ENCODE peak calls at places on chromosomes 1 and 21, in four cellular contexts. Q, M, S and X are unnamed samples.

GRCh38 chr1:153866045-153866850 is 56.5 kb downstream of the GATAD2B start:
- DNase-seq in M (no peak), Q (no peak), S (peak; percentile 26), X (no peak)

GRCh38 chr1:178137238-178137637 is 43.3 kb downstream of the RASAL2 start:
- DNase-seq in S (no peak), Q (no peak), M (no peak), X (no peak)

GRCh38 chr1:60833173-60833572 is 249.2 kb upstream of the NFIA start:
- DNase-seq in S (no peak), Q (no peak), M (no peak), X (no peak)

GRCh38 chr1:202264300-202265075 is 70.9 kb downstream of the LGR6 start:
- DNase-seq in S (no peak), M (no peak), Q (no peak), X (no peak)

GRCh38 chr1:201022824-201023516 is 544 bp downstream of the KIF21B start:
- DNase-seq in Q (no peak), M (no peak), S (no peak), X (peak; percentile 64)

GRCh38 chr1:99548924-99549605 is 96.8 kb upstream of the PALMD start:
- DNase-seq in Q (peak; percentile 17), S (no peak), M (no peak), X (no peak)

GRCh38 chr21:33817136-33817535 is 98.5 kb downstream of the ATP5PO start:
- DNase-seq in Q (no peak), S (no peak), M (no peak), X (no peak)

GRCh38 chr1:92365378-92366044 is 66.7 kb downstream of the RPAP2 start:
- DNase-seq in S (no peak), M (peak; percentile 16), Q (no peak), X (no peak)

GRCh38 chr1:206133751-206134371 is 16.7 kb upstream of the AVPR1B start:
- DNase-seq in S (no peak), Q (no peak), M (no peak), X (no peak)

GRCh38 chr1:59243544-59243943 is 53.4 kb upstream of the FGGY start:
- DNase-seq in M (no peak), S (no peak), Q (no peak), X (no peak)

GRCh38 chr1:17185485-17185860 is 19.5 kb upstream of the PADI1 start:
- DNase-seq in Q (no peak), M (no peak), S (no peak), X (no peak)

GRCh38 chr1:21121764-21122471 is 54.8 kb downstream of the EIF4G3 start:
- DNase-seq in Q (no peak), M (no peak), S (peak; percentile 39), X (no peak)

GRCh38 chr1:64194168-64195088 is 9.0 kb upstream of the UBE2U start:
- DNase-seq in Q (no peak), M (no peak), S (no peak), X (no peak)

GRCh38 chr1:201693887-201694614 is 134.9 kb upstream of the IPO9 start:
- DNase-seq in Q (no peak), M (no peak), S (no peak), X (peak; percentile 86)

GRCh38 chr1:34851431-34852105 is 8.0 kb downstream of the SMIM12 start:
- DNase-seq in M (no peak), S (no peak), Q (peak; percentile 68), X (no peak)

GRCh38 chr1:182095946-182096345 is 34.4 kb upstream of the ZNF648 start:
- DNase-seq in Q (no peak), S (no peak), M (no peak), X (no peak)

GRCh38 chr1:205423814-205424399 is 2.1 kb upstream of the LEMD1 start:
- DNase-seq in M (no peak), S (no peak), Q (no peak), X (no peak)

GRCh38 chr1:153277852-153278251 is 18.4 kb downstream of the LORICRIN start:
- DNase-seq in Q (no peak), M (peak; percentile 67), S (no peak), X (no peak)

GRCh38 chr1:241645199-241645598 is 5.0 kb upstream of the CHML start:
- DNase-seq in Q (no peak), M (no peak), S (no peak), X (no peak)

GRCh38 chr1:6180578-6181311 is 624 bp upstream of the CHD5 start:
- DNase-seq in S (no peak), Q (no peak), M (peak; percentile 61), X (no peak)

GRCh38 chr1:63622847-63623566 is 29.8 kb downstream of the PGM1 start:
- DNase-seq in M (no peak), Q (no peak), S (no peak), X (no peak)

GRCh38 chr1:89312572-89312971 is 39.9 kb upstream of the GBP5 start:
- DNase-seq in M (no peak), Q (no peak), S (no peak), X (no peak)

GRCh38 chr1:68232354-68233148 is at the start of gene WLS:
- DNase-seq in M (no peak), S (peak; percentile 60), Q (peak; percentile 82), X (peak; percentile 72)

GRCh38 chr1:94237291-94238226 is at the start of gene ARHGAP29:
- DNase-seq in Q (peak; percentile 89), M (peak; percentile 85), S (no peak), X (peak; percentile 92)

GRCh38 chr1:25468037-25468436 is 37.3 kb downstream of the MACO1 start:
- DNase-seq in Q (no peak), S (no peak), M (no peak), X (no peak)

GRCh38 chr1:23168079-23168461 is 586 bp downstream of the LUZP1 start:
- DNase-seq in Q (peak; percentile 41), S (no peak), M (peak; percentile 79), X (peak; percentile 41)

GRCh38 chr21:36695671-36696389 is 3.1 kb upstream of the SIM2 start:
- DNase-seq in Q (no peak), S (no peak), M (peak; percentile 28), X (peak; percentile 63)

GRCh38 chr1:62794047-62794446 is 10.1 kb downstream of the ATG4C start:
- DNase-seq in M (no peak), S (no peak), Q (no peak), X (no peak)

GRCh38 chr1:108830119-108831008 is 26.5 kb downstream of the AKNAD1 start:
- DNase-seq in M (no peak), Q (peak; percentile 83), S (peak; percentile 89), X (peak; percentile 18)

GRCh38 chr1:183245366-183245765 is 59.3 kb downstream of the LAMC2 start:
- DNase-seq in Q (no peak), S (no peak), M (no peak), X (no peak)

DNA sequence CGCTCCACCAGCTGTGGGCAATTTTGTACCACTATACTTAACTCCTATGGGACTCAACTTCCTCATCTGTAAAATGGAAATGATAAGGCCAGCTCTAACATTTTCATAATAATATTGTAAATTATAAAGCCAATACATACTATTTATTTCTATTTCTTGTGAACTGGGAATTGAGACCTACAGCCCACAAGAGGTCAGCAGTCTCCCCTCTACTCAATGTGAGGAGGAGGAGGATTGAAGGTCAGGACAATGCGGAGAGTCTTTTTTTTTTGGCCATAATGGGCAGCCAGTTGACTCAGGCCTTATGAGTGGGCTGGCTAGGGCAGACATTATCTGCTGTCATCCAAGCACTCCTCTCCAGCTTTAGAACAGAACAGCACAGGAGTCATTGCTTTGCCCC is 90.5 kb downstream of the NUF2 start:
- DNase-seq in S (no peak), Q (no peak), M (no peak), X (no peak)
- TF ChIP-seq CTCF in S (no peak), Q (no peak), M (no peak), X (no peak)

GRCh38 chr1:10764296-10764798 is 32.1 kb downstream of the CASZ1 start:
- DNase-seq in M (no peak), Q (no peak), S (no peak), X (no peak)

GRCh38 chr1:10765734-10766478 is 30.5 kb downstream of the CASZ1 start:
- DNase-seq in M (no peak), S (no peak), Q (no peak), X (no peak)

GRCh38 chr1:10762875-10763274 is 33.6 kb downstream of the CASZ1 start:
- DNase-seq in Q (no peak), M (no peak), S (no peak), X (no peak)

GRCh38 chr1:10767282-10767681 is 29.2 kb downstream of the CASZ1 start:
- DNase-seq in S (no peak), Q (no peak), M (no peak), X (peak; percentile 43)

GRCh38 chr1:10765304-10765703 is 31.1 kb downstream of the CASZ1 start:
- DNase-seq in M (no peak), S (no peak), Q (no peak), X (no peak)
- TF ChIP-seq CTCF in M (no peak), S (no peak), Q (no peak), X (no peak)

DNA sequence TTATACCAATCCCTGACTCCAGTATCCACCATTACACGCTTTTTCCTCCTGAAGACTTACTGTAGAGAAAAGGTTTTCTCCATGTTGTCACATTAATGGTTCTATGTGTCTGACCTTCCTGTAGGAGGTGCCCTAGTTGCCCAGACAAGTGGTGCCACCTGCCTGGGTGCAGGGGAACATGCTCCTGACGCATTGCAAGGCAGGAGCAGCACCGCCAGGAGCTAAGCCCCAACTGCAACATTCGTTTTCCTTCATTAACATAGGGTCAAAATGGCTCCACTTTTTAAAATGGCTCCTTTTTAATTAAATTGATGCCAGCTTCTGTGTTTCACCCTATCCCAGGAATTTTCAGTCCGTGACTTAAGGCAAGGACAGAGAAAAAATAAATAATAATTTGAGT is 220.1 kb upstream of the SAMSN1 start:
- DNase-seq in M (no peak), S (no peak), Q (no peak), X (no peak)
- TF ChIP-seq CTCF in M (no peak), S (no peak), Q (no peak), X (no peak)

GRCh38 chr21:42377951-42378340 is 11.6 kb upstream of the TFF1 start:
- DNase-seq in Q (no peak), M (no peak), S (no peak), X (no peak)
- TF ChIP-seq CTCF in Q (no peak), M (no peak), S (no peak), X (no peak)

GRCh38 chr1:168086438-168086837 is 50.3 kb downstream of the GPR161 start:
- DNase-seq in S (no peak), Q (no peak), M (no peak), X (no peak)
- TF ChIP-seq CTCF in S (no peak), Q (no peak), M (no peak), X (no peak)